ENCODE peak calls at places on chromosomes 16 and 17, in four cellular contexts. I is HepG2, Y is HCT116, F is K562. O is an unnamed sample.

GRCh38 chr17:35769895-35770486 is 9.3 kb downstream of the C17orf50 start:
- DNase-seq in I (no peak), Y (no peak), F (no peak), O (no peak)

GRCh38 chr17:20612635-20613034 is 33.1 kb downstream of the CDRT15L2 start:
- DNase-seq in I (no peak), Y (no peak), F (no peak), O (no peak)

GRCh38 chr16:88566158-88566557 is 4.0 kb upstream of the ZC3H18 start:
- DNase-seq in I (no peak), Y (peak), F (no peak), O (no peak)

GRCh38 chr17:60229189-60229802 is 79.5 kb downstream of the CA4 start:
- DNase-seq in I (no peak), Y (peak), F (no peak), O (no peak)

GRCh38 chr16:13957197-13958078 is 37.5 kb downstream of the ERCC4 start:
- DNase-seq in I (peak), Y (peak), F (peak), O (no peak)

GRCh38 chr17:75250009-75250471 is 11.4 kb downstream of the GGA3 start:
- DNase-seq in I (no peak), Y (no peak), F (no peak), O (no peak)

GRCh38 chr16:57858635-57859034 is 56.3 kb upstream of the KIFC3 start:
- DNase-seq in I (no peak), Y (no peak), F (no peak), O (no peak)

GRCh38 chr17:77579717-77580116 is 378.8 kb upstream of the TNRC6C start:
- DNase-seq in I (no peak), Y (no peak), F (no peak), O (no peak)

GRCh38 chr16:705748-706188 is at the start of gene FBXL16:
- DNase-seq in I (no peak), Y (no peak), F (peak), O (no peak)

GRCh38 chr17:83196973-83197880 is 117.8 kb downstream of the METRNL start:
- DNase-seq in I (no peak), Y (no peak), F (no peak), O (no peak)

GRCh38 chr17:17849863-17850373 is 13.1 kb upstream of the SREBF1 start:
- DNase-seq in I (peak), Y (no peak), F (peak), O (no peak)

GRCh38 chr16:21937387-21937829 is 15.8 kb upstream of the UQCRC2 start:
- DNase-seq in I (peak), Y (no peak), F (no peak), O (no peak)

GRCh38 chr16:53546988-53547391 is 44.0 kb upstream of the AKTIP start:
- DNase-seq in I (peak), Y (peak), F (peak), O (no peak)

GRCh38 chr17:7136266-7136877 is 21.8 kb upstream of the ASGR2 start:
- DNase-seq in I (peak), Y (peak), F (peak), O (no peak)

GRCh38 chr16:711084-711483 is 3.8 kb upstream of the METRN start:
- DNase-seq in I (no peak), Y (no peak), F (no peak), O (no peak)

GRCh38 chr16:35249051-35249450 is 1789.6 kb downstream of the TP53TG3F start:
- DNase-seq in I (no peak), Y (no peak), F (no peak), O (no peak)

GRCh38 chr16:88508868-88509748 is 56.0 kb downstream of the ZFPM1 start:
- DNase-seq in I (peak), Y (no peak), F (peak), O (no peak)

GRCh38 chr16:14409563-14409962 is 220.5 kb downstream of the PARN start:
- DNase-seq in I (peak), Y (no peak), F (no peak), O (no peak)

GRCh38 chr16:5615868-5616642 is 518.5 kb upstream of the EEF2KMT start:
- DNase-seq in I (peak), Y (peak), F (peak), O (peak)

GRCh38 chr17:77877674-77878355 is 80.7 kb upstream of the TNRC6C start:
- DNase-seq in I (no peak), Y (no peak), F (no peak), O (no peak)

GRCh38 chr16:48918520-48919258 is 308.7 kb upstream of the N4BP1 start:
- DNase-seq in I (no peak), Y (peak), F (no peak), O (no peak)

GRCh38 chr16:64339052-64339770 is 782.7 kb downstream of the CDH11 start:
- DNase-seq in I (no peak), Y (no peak), F (no peak), O (no peak)

GRCh38 chr16:50879873-50880695 is 138.2 kb downstream of the CYLD start:
- DNase-seq in I (no peak), Y (no peak), F (no peak), O (peak)

GRCh38 chr16:3129137-3130131 is 5.4 kb upstream of the ZNF213 start:
- DNase-seq in I (peak), Y (no peak), F (peak), O (peak)

GRCh38 chr16:89924298-89924924 is 1.3 kb downstream of the TUBB3 start:
- DNase-seq in I (peak), Y (no peak), F (peak), O (peak)

GRCh38 chr17:10141436-10141835 is 57.0 kb downstream of the GAS7 start:
- DNase-seq in I (no peak), Y (no peak), F (no peak), O (no peak)

GRCh38 chr16:81642943-81643342 is 136.1 kb upstream of the PLCG2 start:
- DNase-seq in I (no peak), Y (no peak), F (no peak), O (no peak)

GRCh38 chr16:81646561-81646960 is 132.5 kb upstream of the PLCG2 start:
- DNase-seq in I (no peak), Y (no peak), F (no peak), O (no peak)

GRCh38 chr16:81647527-81647926 is 131.6 kb upstream of the PLCG2 start:
- DNase-seq in I (no peak), Y (peak), F (peak), O (no peak)

GRCh38 chr16:81645925-81646324 is 133.2 kb upstream of the PLCG2 start:
- DNase-seq in I (no peak), Y (no peak), F (no peak), O (no peak)

DNA sequence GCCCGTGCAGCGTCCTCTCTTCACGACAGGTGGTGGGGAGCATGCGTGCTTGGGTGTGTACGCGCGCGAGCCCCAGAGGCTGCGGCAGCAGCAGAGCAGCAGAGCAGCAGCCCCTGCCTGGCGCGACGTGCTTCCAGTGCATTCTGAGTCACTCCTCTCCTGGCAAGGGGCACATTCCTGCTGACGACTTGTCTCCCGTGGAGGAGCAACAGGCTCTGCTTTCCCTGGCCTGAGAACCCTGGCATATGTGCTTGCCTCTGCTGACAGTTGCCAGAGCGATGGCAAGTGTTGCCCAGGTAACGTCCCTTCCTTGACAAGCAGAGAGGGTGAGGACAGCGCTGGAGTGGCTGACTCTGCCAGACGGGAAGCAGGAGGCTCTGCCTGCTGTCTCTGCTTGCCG is 133.8 kb upstream of the PLCG2 start:
- DNase-seq in I (no peak), Y (no peak), F (no peak), O (no peak)
- TF ChIP-seq FOSL1 in I (no peak), Y (no peak), F (no peak), O (no peak)

GRCh38 chr17:64386412-64387144 is 4.1 kb downstream of the PECAM1 start:
- DNase-seq in I (peak), Y (no peak), F (no peak), O (no peak)

GRCh38 chr17:64387545-64388171 is 3.0 kb downstream of the PECAM1 start:
- DNase-seq in I (no peak), Y (no peak), F (no peak), O (no peak)

GRCh38 chr17:64387145-64387473 is 3.6 kb downstream of the PECAM1 start:
- DNase-seq in I (no peak), Y (no peak), F (no peak), O (no peak)

GRCh38 chr17:64384253-64385186 is 6.1 kb downstream of the PECAM1 start:
- DNase-seq in I (peak), Y (no peak), F (no peak), O (no peak)

GRCh38 chr17:64385187-64386083 is 5.2 kb downstream of the PECAM1 start:
- DNase-seq in I (peak), Y (peak), F (peak), O (no peak)
- TF ChIP-seq FOSL1 in I (peak), Y (peak), F (peak), O (no peak)

DNA sequence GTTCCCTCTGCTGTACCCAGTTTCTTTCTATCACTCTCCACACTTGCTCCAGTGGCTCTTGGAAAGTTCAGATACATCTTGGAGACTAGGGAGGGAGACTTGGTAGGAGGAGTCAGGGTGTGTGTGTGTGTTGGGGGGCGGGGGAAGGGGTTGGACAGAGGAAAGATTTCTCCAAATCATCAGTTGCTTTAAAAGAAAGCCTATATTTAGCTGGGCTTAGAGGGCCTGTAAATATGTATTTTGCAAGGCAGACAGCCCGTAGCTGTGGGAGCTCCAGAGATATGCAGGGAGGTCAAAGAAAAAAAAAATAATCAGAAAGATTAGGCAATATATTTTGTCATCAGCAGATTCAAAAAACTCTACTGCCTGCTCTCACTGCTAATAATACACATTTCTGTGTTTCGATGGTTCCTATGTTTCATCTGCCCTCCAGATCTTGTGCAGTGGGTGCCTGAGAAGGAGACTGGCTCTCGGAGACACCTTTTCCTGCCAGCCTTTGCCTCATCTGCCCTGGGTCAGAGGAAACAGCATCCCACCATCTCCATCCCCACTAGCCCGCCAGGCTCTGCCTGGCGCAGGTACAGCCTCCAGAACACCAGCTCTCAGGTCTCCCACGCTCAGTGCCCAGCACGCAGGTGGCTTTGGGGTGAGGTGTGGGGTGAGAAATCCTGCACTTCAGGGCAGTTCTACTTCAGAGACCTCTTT is 4.8 kb upstream of the PPP1R9B start:
- DNase-seq in I (no peak), Y (no peak), F (no peak), O (no peak)
- TF ChIP-seq FOSL1 in I (no peak), Y (no peak), F (no peak), O (no peak)

GRCh38 chr17:34248807-34249496 is 6.1 kb upstream of the CCL2 start:
- DNase-seq in I (no peak), Y (no peak), F (no peak), O (no peak)

GRCh38 chr17:34243732-34244299 is 11.3 kb upstream of the CCL2 start:
- DNase-seq in I (no peak), Y (no peak), F (no peak), O (no peak)

GRCh38 chr17:34245496-34245895 is 9.6 kb upstream of the CCL2 start:
- DNase-seq in I (no peak), Y (no peak), F (no peak), O (no peak)

GRCh38 chr17:34246872-34247271 is 8.2 kb upstream of the CCL2 start:
- DNase-seq in I (no peak), Y (no peak), F (no peak), O (no peak)

GRCh38 chr17:34246436-34246835 is 8.6 kb upstream of the CCL2 start:
- DNase-seq in I (no peak), Y (no peak), F (no peak), O (no peak)
- TF ChIP-seq FOSL1 in I (no peak), Y (no peak), F (no peak), O (no peak)

GRCh38 chr17:614637-615546 is 99.7 kb downstream of the VPS53 start:
- DNase-seq in I (no peak), Y (no peak), F (no peak), O (no peak)
- TF ChIP-seq FOSL1 in I (no peak), Y (no peak), F (no peak), O (no peak)

DNA sequence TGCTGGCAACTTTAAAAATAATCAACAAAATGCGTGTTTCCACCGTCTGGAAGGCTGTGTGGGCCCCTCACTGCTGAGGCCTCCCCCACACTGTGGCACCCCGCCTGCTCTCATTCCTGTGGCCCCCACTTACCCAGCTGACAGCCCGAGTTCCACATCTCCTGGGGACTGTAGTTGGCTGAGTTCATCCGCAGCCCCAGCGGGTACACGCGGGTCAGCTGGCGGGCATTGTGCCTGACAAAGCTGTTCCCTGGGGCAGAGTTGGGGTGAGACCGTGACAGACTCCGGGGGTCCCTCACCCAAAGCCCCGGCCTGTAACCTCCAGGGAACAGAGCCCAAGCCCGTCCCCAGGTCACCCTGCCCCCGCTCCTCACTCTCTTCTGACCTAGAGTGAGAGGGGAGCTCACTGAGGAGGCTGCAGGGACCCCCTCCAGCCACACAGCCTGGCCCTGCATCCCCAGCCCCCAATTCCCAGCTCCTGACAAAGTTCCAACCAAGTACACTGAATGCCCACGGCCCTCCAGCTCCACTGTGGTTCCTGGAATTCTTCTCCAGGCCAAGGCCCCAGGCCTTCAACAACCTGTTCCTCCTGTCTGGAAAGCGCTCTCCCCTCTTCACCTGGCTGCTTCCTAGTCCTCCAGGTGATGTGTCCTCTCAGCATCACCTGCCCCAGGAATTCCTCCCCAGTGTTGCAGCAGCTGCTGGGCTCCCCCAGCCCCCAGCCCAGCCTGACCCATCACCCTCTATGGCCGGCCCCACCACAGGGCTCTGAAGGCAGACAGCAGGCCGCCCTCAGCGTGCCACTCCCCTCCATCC is 18.0 kb downstream of the PLCD3 start:
- DNase-seq in I (no peak), Y (no peak), F (no peak), O (no peak)
- TF ChIP-seq FOSL1 in I (no peak), Y (no peak), F (no peak), O (no peak)

O was measured in H1.